ENCODE peak calls at places on chromosome 9, in six cellular contexts. M is WTC11, A is K562, F is HepG2, V is H1, T is endothelial cell of umbilical vein. N is an unnamed sample.

GRCh38 chr9:20315672-20316071 is 306.6 kb downstream of the MLLT3 start:
- DNase-seq in M (no peak), A (no peak), F (no peak), V (no peak), T (no peak), N (no peak)

GRCh38 chr9:19642256-19642655 is 146.6 kb downstream of the SLC24A2 start:
- DNase-seq in M (no peak), A (no peak), F (peak; percentile 2), V (no peak), T (no peak), N (no peak)

GRCh38 chr9:13750639-13751038 is 471.1 kb upstream of the MPDZ start:
- DNase-seq in M (no peak), A (no peak), F (no peak), V (no peak), T (no peak), N (no peak)

GRCh38 chr9:86948153-86948929 is 1.0 kb upstream of the GAS1 start:
- DNase-seq in M (peak; percentile 80), A (peak; percentile 53), F (peak; percentile 13), V (peak; percentile 82), T (peak; percentile 61), N (peak; percentile 68)

GRCh38 chr9:73038613-73039012 is 85.8 kb upstream of the ALDH1A1 start:
- DNase-seq in M (peak; percentile 12), A (peak; percentile 19), F (no peak), V (no peak), T (no peak), N (no peak)

GRCh38 chr9:37239224-37239859 is 119.0 kb downstream of the ZCCHC7 start:
- DNase-seq in M (no peak), A (no peak), F (peak; percentile 45), V (no peak), T (no peak), N (no peak)

GRCh38 chr9:111153973-111154590 is 115.8 kb upstream of the LPAR1 start:
- DNase-seq in M (no peak), A (no peak), F (no peak), V (no peak), T (no peak), N (no peak)

GRCh38 chr9:91174772-91175171 is 186.9 kb downstream of the AUH start:
- DNase-seq in M (no peak), A (no peak), F (no peak), V (no peak), T (no peak), N (no peak)

GRCh38 chr9:71806916-71807315 is 38.6 kb upstream of the CEMIP2 start:
- DNase-seq in M (peak; percentile 57), A (peak; percentile 39), F (peak; percentile 67), V (peak; percentile 55), T (peak; percentile 74), N (peak; percentile 59)

GRCh38 chr9:18921677-18922076 is 111.3 kb downstream of the SAXO1 start:
- DNase-seq in M (no peak), A (no peak), F (no peak), V (no peak), T (no peak), N (no peak)

GRCh38 chr9:33239922-33240321 is at the start of gene SPINK4:
- DNase-seq in M (no peak), A (peak; percentile 78), F (peak; percentile 28), V (no peak), T (peak; percentile 23), N (no peak)

GRCh38 chr9:105656131-105656921 is 5.9 kb upstream of the TAL2 start:
- DNase-seq in M (peak; percentile 42), A (peak; percentile 83), F (no peak), V (peak; percentile 68), T (no peak), N (peak; percentile 16)

GRCh38 chr9:109585841-109586240 is 87.7 kb upstream of the PTPN3 start:
- DNase-seq in M (no peak), A (no peak), F (no peak), V (no peak), T (no peak), N (no peak)

GRCh38 chr9:114894801-114895433 is 35.5 kb downstream of the TNFSF8 start:
- DNase-seq in M (no peak), A (no peak), F (peak; percentile 23), V (no peak), T (peak; percentile 99), N (peak; percentile 60)

GRCh38 chr9:96009690-96010477 is 134.4 kb downstream of the ERCC6L2 start:
- DNase-seq in M (no peak), A (peak; percentile 53), F (no peak), V (no peak), T (no peak), N (no peak)

GRCh38 chr9:96015876-96016686 is 140.6 kb downstream of the ERCC6L2 start:
- DNase-seq in M (no peak), A (no peak), F (no peak), V (no peak), T (no peak), N (no peak)

GRCh38 chr9:96009223-96009602 is 133.7 kb downstream of the ERCC6L2 start:
- DNase-seq in M (no peak), A (no peak), F (no peak), V (no peak), T (no peak), N (no peak)

GRCh38 chr9:96008502-96009222 is 133.2 kb downstream of the ERCC6L2 start:
- DNase-seq in M (no peak), A (no peak), F (no peak), V (no peak), T (no peak), N (no peak)

GRCh38 chr9:96014078-96014477 is 138.6 kb downstream of the ERCC6L2 start:
- DNase-seq in M (no peak), A (no peak), F (no peak), V (no peak), T (no peak), N (no peak)
- TF ChIP-seq JUN in M (no peak), A (no peak), F (no peak), V (no peak), T (no peak), N (no peak)

GRCh38 chr9:126836216-126836615 is 24.2 kb upstream of the ZBTB34 start:
- DNase-seq in M (no peak), A (no peak), F (no peak), V (no peak), T (no peak), N (no peak)
- TF ChIP-seq JUN in M (no peak), A (no peak), F (no peak), V (no peak), T (no peak), N (no peak)

GRCh38 chr9:34501889-34502425 is 20.8 kb downstream of the ENHO start:
- DNase-seq in M (peak; percentile 42), A (no peak), F (peak; percentile 83), V (no peak), T (peak; percentile 39), N (no peak)

GRCh38 chr9:34501372-34501771 is 21.4 kb downstream of the ENHO start:
- DNase-seq in M (no peak), A (no peak), F (no peak), V (no peak), T (no peak), N (no peak)

GRCh38 chr9:34505370-34506120 is 17.2 kb downstream of the ENHO start:
- DNase-seq in M (no peak), A (no peak), F (no peak), V (no peak), T (no peak), N (no peak)

GRCh38 chr9:34502471-34503335 is 20.1 kb downstream of the ENHO start:
- DNase-seq in M (no peak), A (no peak), F (peak; percentile 18), V (no peak), T (no peak), N (no peak)

GRCh38 chr9:34503406-34503805 is 19.4 kb downstream of the ENHO start:
- DNase-seq in M (no peak), A (no peak), F (no peak), V (no peak), T (no peak), N (no peak)
- TF ChIP-seq JUN in M (no peak), A (no peak), F (no peak), V (no peak), T (no peak), N (no peak)

GRCh38 chr9:121185178-121185745 is 16.4 kb downstream of the RAB14 start:
- DNase-seq in M (no peak), A (no peak), F (no peak), V (no peak), T (no peak), N (no peak)
- TF ChIP-seq JUN in M (no peak), A (no peak), F (no peak), V (no peak), T (no peak), N (no peak)

GRCh38 chr9:84669293-84670105 is at the start of gene NTRK2:
- DNase-seq in M (peak; percentile 54), A (no peak), F (no peak), V (peak; percentile 72), T (peak; percentile 23), N (peak; percentile 17)

GRCh38 chr9:84670801-84671153 is 1.2 kb downstream of the NTRK2 start:
- DNase-seq in M (no peak), A (no peak), F (no peak), V (no peak), T (no peak), N (no peak)

GRCh38 chr9:84671651-84672467 is 2.3 kb downstream of the NTRK2 start:
- DNase-seq in M (no peak), A (no peak), F (no peak), V (no peak), T (no peak), N (no peak)

GRCh38 chr9:84669008-84669292 is 579 bp upstream of the NTRK2 start:
- DNase-seq in M (no peak), A (no peak), F (no peak), V (no peak), T (no peak), N (no peak)

GRCh38 chr9:84670106-84670800 is 724 bp downstream of the NTRK2 start:
- DNase-seq in M (peak; percentile 62), A (no peak), F (no peak), V (peak; percentile 75), T (no peak), N (no peak)
- TF ChIP-seq JUN in M (no peak), A (no peak), F (no peak), V (no peak), T (no peak), N (no peak)

GRCh38 chr9:96604005-96604320 is 15.7 kb downstream of the CDC14B start:
- DNase-seq in M (no peak), A (no peak), F (no peak), V (no peak), T (no peak), N (no peak)

GRCh38 chr9:96607971-96608370 is 11.7 kb downstream of the CDC14B start:
- DNase-seq in M (no peak), A (no peak), F (no peak), V (no peak), T (no peak), N (no peak)

GRCh38 chr9:96599298-96599697 is 20.3 kb downstream of the CDC14B start:
- DNase-seq in M (no peak), A (no peak), F (no peak), V (no peak), T (no peak), N (no peak)

GRCh38 chr9:96605328-96605727 is 14.3 kb downstream of the CDC14B start:
- DNase-seq in M (no peak), A (no peak), F (no peak), V (no peak), T (no peak), N (no peak)

GRCh38 chr9:96603305-96604004 is 16.2 kb downstream of the CDC14B start:
- DNase-seq in M (no peak), A (no peak), F (no peak), V (no peak), T (no peak), N (no peak)
- TF ChIP-seq JUN in M (no peak), A (no peak), F (no peak), V (no peak), T (no peak), N (no peak)

GRCh38 chr9:137390553-137391410 is 32.2 kb downstream of the EXD3 start:
- DNase-seq in M (no peak), A (no peak), F (no peak), V (no peak), T (no peak), N (no peak)
- TF ChIP-seq JUN in M (no peak), A (no peak), F (no peak), V (no peak), T (no peak), N (no peak)

N was measured in A549.